ENCODE peak calls at places on chromosomes 4 and X, in ten cellular contexts. One of them, this sample, is unnamed.
A peak's percentile ranks its signal among the peaks of the same experiment; 100 is the strongest.

GRCh38 chr4:127249767-127250108 is 383.0 kb upstream of the INTU start:
- DNase-seq in HFF-Myc: no peak
- DNase-seq in astrocyte of the hippocampus: no peak
- DNase-seq in stimulated activated CD8-positive, alpha-beta memory T cell treated with anti-CD3 and anti-CD28 coated beads, Interleukin-4, amount 100 ng/mL, for 24 hours: no peak
- DNase-seq in Kasumi-1: no peak
- DNase-seq in activated CD4-positive, alpha-beta memory T cell treated with anti-CD3 and anti-CD28 coated beads, Interleukin-2, amount 10 ng/mL, durations not matched to agents 7 days and 5 days: no peak
- DNase-seq in lung: no peak
- DNase-seq in stimulated activated naive CD8-positive, alpha-beta T cell treated with anti-CD3 and anti-CD28 coated beads, Interleukin-15, Interleukin-2, amounts not matched to agents 100 U/mL and 50 U/mL, for 24 hours: no peak
- DNase-seq in ELR: peak; percentile 40
- DNase-seq in COLO829: no peak
- DNase-seq in this sample: no peak

GRCh38 chr4:89305028-89305427 is 2.6 kb downstream of the GPRIN3 start:
- DNase-seq in HFF-Myc: no peak
- DNase-seq in astrocyte of the hippocampus: no peak
- DNase-seq in stimulated activated CD8-positive, alpha-beta memory T cell treated with anti-CD3 and anti-CD28 coated beads, Interleukin-4, amount 100 ng/mL, for 24 hours: no peak
- DNase-seq in Kasumi-1: no peak
- DNase-seq in activated CD4-positive, alpha-beta memory T cell treated with anti-CD3 and anti-CD28 coated beads, Interleukin-2, amount 10 ng/mL, durations not matched to agents 7 days and 5 days: no peak
- DNase-seq in lung: no peak
- DNase-seq in stimulated activated naive CD8-positive, alpha-beta T cell treated with anti-CD3 and anti-CD28 coated beads, Interleukin-15, Interleukin-2, amounts not matched to agents 100 U/mL and 50 U/mL, for 24 hours: no peak
- DNase-seq in ELR: no peak
- DNase-seq in COLO829: no peak
- DNase-seq in this sample: no peak

GRCh38 chr4:100118213-100118612 is 72.1 kb downstream of the DDIT4L start:
- DNase-seq in HFF-Myc: no peak
- DNase-seq in astrocyte of the hippocampus: no peak
- DNase-seq in stimulated activated CD8-positive, alpha-beta memory T cell treated with anti-CD3 and anti-CD28 coated beads, Interleukin-4, amount 100 ng/mL, for 24 hours: no peak
- DNase-seq in Kasumi-1: no peak
- DNase-seq in activated CD4-positive, alpha-beta memory T cell treated with anti-CD3 and anti-CD28 coated beads, Interleukin-2, amount 10 ng/mL, durations not matched to agents 7 days and 5 days: no peak
- DNase-seq in lung: no peak
- DNase-seq in stimulated activated naive CD8-positive, alpha-beta T cell treated with anti-CD3 and anti-CD28 coated beads, Interleukin-15, Interleukin-2, amounts not matched to agents 100 U/mL and 50 U/mL, for 24 hours: no peak
- DNase-seq in ELR: peak; percentile 17
- DNase-seq in COLO829: peak; percentile 33
- DNase-seq in this sample: no peak

GRCh38 chrX:129965166-129965565 is 17.3 kb upstream of the BCORL1 start:
- DNase-seq in HFF-Myc: no peak
- DNase-seq in astrocyte of the hippocampus: no peak
- DNase-seq in stimulated activated CD8-positive, alpha-beta memory T cell treated with anti-CD3 and anti-CD28 coated beads, Interleukin-4, amount 100 ng/mL, for 24 hours: no peak
- DNase-seq in Kasumi-1: no peak
- DNase-seq in activated CD4-positive, alpha-beta memory T cell treated with anti-CD3 and anti-CD28 coated beads, Interleukin-2, amount 10 ng/mL, durations not matched to agents 7 days and 5 days: no peak
- DNase-seq in lung: no peak
- DNase-seq in stimulated activated naive CD8-positive, alpha-beta T cell treated with anti-CD3 and anti-CD28 coated beads, Interleukin-15, Interleukin-2, amounts not matched to agents 100 U/mL and 50 U/mL, for 24 hours: no peak
- DNase-seq in ELR: no peak
- DNase-seq in COLO829: no peak
- DNase-seq in this sample: no peak

GRCh38 chr4:56134272-56134671 is 185.5 kb downstream of the CEP135 start:
- DNase-seq in HFF-Myc: no peak
- DNase-seq in astrocyte of the hippocampus: peak; percentile 52
- DNase-seq in stimulated activated CD8-positive, alpha-beta memory T cell treated with anti-CD3 and anti-CD28 coated beads, Interleukin-4, amount 100 ng/mL, for 24 hours: no peak
- DNase-seq in Kasumi-1: peak; percentile 98
- DNase-seq in activated CD4-positive, alpha-beta memory T cell treated with anti-CD3 and anti-CD28 coated beads, Interleukin-2, amount 10 ng/mL, durations not matched to agents 7 days and 5 days: no peak
- DNase-seq in lung: peak; percentile 32
- DNase-seq in stimulated activated naive CD8-positive, alpha-beta T cell treated with anti-CD3 and anti-CD28 coated beads, Interleukin-15, Interleukin-2, amounts not matched to agents 100 U/mL and 50 U/mL, for 24 hours: no peak
- DNase-seq in ELR: peak; percentile 1
- DNase-seq in COLO829: no peak
- DNase-seq in this sample: no peak

GRCh38 chr4:149700272-149700671 is 115.4 kb downstream of the IQCM start:
- DNase-seq in HFF-Myc: no peak
- DNase-seq in astrocyte of the hippocampus: no peak
- DNase-seq in stimulated activated CD8-positive, alpha-beta memory T cell treated with anti-CD3 and anti-CD28 coated beads, Interleukin-4, amount 100 ng/mL, for 24 hours: no peak
- DNase-seq in Kasumi-1: no peak
- DNase-seq in activated CD4-positive, alpha-beta memory T cell treated with anti-CD3 and anti-CD28 coated beads, Interleukin-2, amount 10 ng/mL, durations not matched to agents 7 days and 5 days: no peak
- DNase-seq in lung: no peak
- DNase-seq in stimulated activated naive CD8-positive, alpha-beta T cell treated with anti-CD3 and anti-CD28 coated beads, Interleukin-15, Interleukin-2, amounts not matched to agents 100 U/mL and 50 U/mL, for 24 hours: no peak
- DNase-seq in ELR: no peak
- DNase-seq in COLO829: no peak
- DNase-seq in this sample: no peak

GRCh38 chrX:57607295-57608187 is 15.7 kb downstream of the ZXDB start:
- DNase-seq in HFF-Myc: no peak
- DNase-seq in astrocyte of the hippocampus: no peak
- DNase-seq in stimulated activated CD8-positive, alpha-beta memory T cell treated with anti-CD3 and anti-CD28 coated beads, Interleukin-4, amount 100 ng/mL, for 24 hours: no peak
- DNase-seq in Kasumi-1: no peak
- DNase-seq in activated CD4-positive, alpha-beta memory T cell treated with anti-CD3 and anti-CD28 coated beads, Interleukin-2, amount 10 ng/mL, durations not matched to agents 7 days and 5 days: no peak
- DNase-seq in lung: no peak
- DNase-seq in stimulated activated naive CD8-positive, alpha-beta T cell treated with anti-CD3 and anti-CD28 coated beads, Interleukin-15, Interleukin-2, amounts not matched to agents 100 U/mL and 50 U/mL, for 24 hours: no peak
- DNase-seq in ELR: no peak
- DNase-seq in COLO829: no peak
- DNase-seq in this sample: no peak

GRCh38 chr4:4752025-4752424 is 107.4 kb upstream of the MSX1 start:
- DNase-seq in HFF-Myc: no peak
- DNase-seq in astrocyte of the hippocampus: no peak
- DNase-seq in stimulated activated CD8-positive, alpha-beta memory T cell treated with anti-CD3 and anti-CD28 coated beads, Interleukin-4, amount 100 ng/mL, for 24 hours: no peak
- DNase-seq in Kasumi-1: no peak
- DNase-seq in activated CD4-positive, alpha-beta memory T cell treated with anti-CD3 and anti-CD28 coated beads, Interleukin-2, amount 10 ng/mL, durations not matched to agents 7 days and 5 days: no peak
- DNase-seq in lung: no peak
- DNase-seq in stimulated activated naive CD8-positive, alpha-beta T cell treated with anti-CD3 and anti-CD28 coated beads, Interleukin-15, Interleukin-2, amounts not matched to agents 100 U/mL and 50 U/mL, for 24 hours: no peak
- DNase-seq in ELR: no peak
- DNase-seq in COLO829: no peak
- DNase-seq in this sample: no peak

GRCh38 chr4:83651846-83652245 is 115.9 kb downstream of the GPAT3 start:
- DNase-seq in HFF-Myc: no peak
- DNase-seq in astrocyte of the hippocampus: no peak
- DNase-seq in stimulated activated CD8-positive, alpha-beta memory T cell treated with anti-CD3 and anti-CD28 coated beads, Interleukin-4, amount 100 ng/mL, for 24 hours: no peak
- DNase-seq in Kasumi-1: no peak
- DNase-seq in activated CD4-positive, alpha-beta memory T cell treated with anti-CD3 and anti-CD28 coated beads, Interleukin-2, amount 10 ng/mL, durations not matched to agents 7 days and 5 days: no peak
- DNase-seq in lung: no peak
- DNase-seq in stimulated activated naive CD8-positive, alpha-beta T cell treated with anti-CD3 and anti-CD28 coated beads, Interleukin-15, Interleukin-2, amounts not matched to agents 100 U/mL and 50 U/mL, for 24 hours: no peak
- DNase-seq in ELR: peak; percentile 47
- DNase-seq in COLO829: no peak
- DNase-seq in this sample: no peak

GRCh38 chr4:37453361-37454262 is 209.1 kb downstream of the NWD2 start:
- DNase-seq in HFF-Myc: no peak
- DNase-seq in astrocyte of the hippocampus: peak; percentile 72
- DNase-seq in stimulated activated CD8-positive, alpha-beta memory T cell treated with anti-CD3 and anti-CD28 coated beads, Interleukin-4, amount 100 ng/mL, for 24 hours: peak; percentile 18
- DNase-seq in Kasumi-1: peak; percentile 76
- DNase-seq in activated CD4-positive, alpha-beta memory T cell treated with anti-CD3 and anti-CD28 coated beads, Interleukin-2, amount 10 ng/mL, durations not matched to agents 7 days and 5 days: peak; percentile 42
- DNase-seq in lung: peak; percentile 62
- DNase-seq in stimulated activated naive CD8-positive, alpha-beta T cell treated with anti-CD3 and anti-CD28 coated beads, Interleukin-15, Interleukin-2, amounts not matched to agents 100 U/mL and 50 U/mL, for 24 hours: peak; percentile 51
- DNase-seq in ELR: peak; percentile 28
- DNase-seq in COLO829: no peak
- DNase-seq in this sample: peak; percentile 84

GRCh38 chr4:170691168-170691567 is 601.4 kb upstream of the AADAT start:
- DNase-seq in HFF-Myc: no peak
- DNase-seq in astrocyte of the hippocampus: peak; percentile 7
- DNase-seq in stimulated activated CD8-positive, alpha-beta memory T cell treated with anti-CD3 and anti-CD28 coated beads, Interleukin-4, amount 100 ng/mL, for 24 hours: no peak
- DNase-seq in Kasumi-1: no peak
- DNase-seq in activated CD4-positive, alpha-beta memory T cell treated with anti-CD3 and anti-CD28 coated beads, Interleukin-2, amount 10 ng/mL, durations not matched to agents 7 days and 5 days: no peak
- DNase-seq in lung: no peak
- DNase-seq in stimulated activated naive CD8-positive, alpha-beta T cell treated with anti-CD3 and anti-CD28 coated beads, Interleukin-15, Interleukin-2, amounts not matched to agents 100 U/mL and 50 U/mL, for 24 hours: no peak
- DNase-seq in ELR: no peak
- DNase-seq in COLO829: no peak
- DNase-seq in this sample: no peak

GRCh38 chr4:87807402-87807801 is 8.0 kb downstream of the IBSP start:
- DNase-seq in HFF-Myc: no peak
- DNase-seq in astrocyte of the hippocampus: no peak
- DNase-seq in stimulated activated CD8-positive, alpha-beta memory T cell treated with anti-CD3 and anti-CD28 coated beads, Interleukin-4, amount 100 ng/mL, for 24 hours: no peak
- DNase-seq in Kasumi-1: no peak
- DNase-seq in activated CD4-positive, alpha-beta memory T cell treated with anti-CD3 and anti-CD28 coated beads, Interleukin-2, amount 10 ng/mL, durations not matched to agents 7 days and 5 days: no peak
- DNase-seq in lung: no peak
- DNase-seq in stimulated activated naive CD8-positive, alpha-beta T cell treated with anti-CD3 and anti-CD28 coated beads, Interleukin-15, Interleukin-2, amounts not matched to agents 100 U/mL and 50 U/mL, for 24 hours: no peak
- DNase-seq in ELR: no peak
- DNase-seq in COLO829: no peak
- DNase-seq in this sample: no peak

GRCh38 chr4:140609548-140610425 is 41.0 kb upstream of the UCP1 start:
- DNase-seq in HFF-Myc: peak; percentile 36
- DNase-seq in astrocyte of the hippocampus: peak; percentile 77
- DNase-seq in stimulated activated CD8-positive, alpha-beta memory T cell treated with anti-CD3 and anti-CD28 coated beads, Interleukin-4, amount 100 ng/mL, for 24 hours: no peak
- DNase-seq in Kasumi-1: peak; percentile 73
- DNase-seq in activated CD4-positive, alpha-beta memory T cell treated with anti-CD3 and anti-CD28 coated beads, Interleukin-2, amount 10 ng/mL, durations not matched to agents 7 days and 5 days: no peak
- DNase-seq in lung: no peak
- DNase-seq in stimulated activated naive CD8-positive, alpha-beta T cell treated with anti-CD3 and anti-CD28 coated beads, Interleukin-15, Interleukin-2, amounts not matched to agents 100 U/mL and 50 U/mL, for 24 hours: no peak
- DNase-seq in ELR: peak; percentile 63
- DNase-seq in COLO829: peak; percentile 85
- DNase-seq in this sample: no peak

GRCh38 chr4:100098681-100099080 is 91.6 kb downstream of the DDIT4L start:
- DNase-seq in HFF-Myc: no peak
- DNase-seq in astrocyte of the hippocampus: no peak
- DNase-seq in stimulated activated CD8-positive, alpha-beta memory T cell treated with anti-CD3 and anti-CD28 coated beads, Interleukin-4, amount 100 ng/mL, for 24 hours: no peak
- DNase-seq in Kasumi-1: no peak
- DNase-seq in activated CD4-positive, alpha-beta memory T cell treated with anti-CD3 and anti-CD28 coated beads, Interleukin-2, amount 10 ng/mL, durations not matched to agents 7 days and 5 days: no peak
- DNase-seq in lung: no peak
- DNase-seq in stimulated activated naive CD8-positive, alpha-beta T cell treated with anti-CD3 and anti-CD28 coated beads, Interleukin-15, Interleukin-2, amounts not matched to agents 100 U/mL and 50 U/mL, for 24 hours: no peak
- DNase-seq in ELR: no peak
- DNase-seq in COLO829: no peak
- DNase-seq in this sample: no peak

GRCh38 chrX:41824551-41824950 is 98.8 kb downstream of the CASK start:
- DNase-seq in HFF-Myc: peak; percentile 49
- DNase-seq in astrocyte of the hippocampus: peak; percentile 22
- DNase-seq in stimulated activated CD8-positive, alpha-beta memory T cell treated with anti-CD3 and anti-CD28 coated beads, Interleukin-4, amount 100 ng/mL, for 24 hours: no peak
- DNase-seq in Kasumi-1: no peak
- DNase-seq in activated CD4-positive, alpha-beta memory T cell treated with anti-CD3 and anti-CD28 coated beads, Interleukin-2, amount 10 ng/mL, durations not matched to agents 7 days and 5 days: no peak
- DNase-seq in lung: no peak
- DNase-seq in stimulated activated naive CD8-positive, alpha-beta T cell treated with anti-CD3 and anti-CD28 coated beads, Interleukin-15, Interleukin-2, amounts not matched to agents 100 U/mL and 50 U/mL, for 24 hours: no peak
- DNase-seq in ELR: peak; percentile 70
- DNase-seq in COLO829: no peak
- DNase-seq in this sample: no peak

GRCh38 chr4:53705151-53705764 is 114.0 kb upstream of the LNX1 start:
- DNase-seq in HFF-Myc: no peak
- DNase-seq in astrocyte of the hippocampus: no peak
- DNase-seq in stimulated activated CD8-positive, alpha-beta memory T cell treated with anti-CD3 and anti-CD28 coated beads, Interleukin-4, amount 100 ng/mL, for 24 hours: no peak
- DNase-seq in Kasumi-1: no peak
- DNase-seq in activated CD4-positive, alpha-beta memory T cell treated with anti-CD3 and anti-CD28 coated beads, Interleukin-2, amount 10 ng/mL, durations not matched to agents 7 days and 5 days: no peak
- DNase-seq in lung: no peak
- DNase-seq in stimulated activated naive CD8-positive, alpha-beta T cell treated with anti-CD3 and anti-CD28 coated beads, Interleukin-15, Interleukin-2, amounts not matched to agents 100 U/mL and 50 U/mL, for 24 hours: no peak
- DNase-seq in ELR: peak; percentile 10
- DNase-seq in COLO829: no peak
- DNase-seq in this sample: no peak

GRCh38 chrX:48493890-48494364 is 14.9 kb upstream of the PORCN start:
- DNase-seq in HFF-Myc: no peak
- DNase-seq in astrocyte of the hippocampus: peak; percentile 62
- DNase-seq in stimulated activated CD8-positive, alpha-beta memory T cell treated with anti-CD3 and anti-CD28 coated beads, Interleukin-4, amount 100 ng/mL, for 24 hours: no peak
- DNase-seq in Kasumi-1: no peak
- DNase-seq in activated CD4-positive, alpha-beta memory T cell treated with anti-CD3 and anti-CD28 coated beads, Interleukin-2, amount 10 ng/mL, durations not matched to agents 7 days and 5 days: no peak
- DNase-seq in lung: no peak
- DNase-seq in stimulated activated naive CD8-positive, alpha-beta T cell treated with anti-CD3 and anti-CD28 coated beads, Interleukin-15, Interleukin-2, amounts not matched to agents 100 U/mL and 50 U/mL, for 24 hours: peak; percentile 17
- DNase-seq in ELR: peak; percentile 60
- DNase-seq in COLO829: no peak
- DNase-seq in this sample: peak; percentile 47

GRCh38 chr4:118284169-118284568 is 68.6 kb downstream of the PRSS12 start:
- DNase-seq in HFF-Myc: no peak
- DNase-seq in astrocyte of the hippocampus: no peak
- DNase-seq in stimulated activated CD8-positive, alpha-beta memory T cell treated with anti-CD3 and anti-CD28 coated beads, Interleukin-4, amount 100 ng/mL, for 24 hours: no peak
- DNase-seq in Kasumi-1: peak; percentile 90
- DNase-seq in activated CD4-positive, alpha-beta memory T cell treated with anti-CD3 and anti-CD28 coated beads, Interleukin-2, amount 10 ng/mL, durations not matched to agents 7 days and 5 days: no peak
- DNase-seq in lung: no peak
- DNase-seq in stimulated activated naive CD8-positive, alpha-beta T cell treated with anti-CD3 and anti-CD28 coated beads, Interleukin-15, Interleukin-2, amounts not matched to agents 100 U/mL and 50 U/mL, for 24 hours: no peak
- DNase-seq in ELR: no peak
- DNase-seq in COLO829: no peak
- DNase-seq in this sample: no peak

GRCh38 chrX:27008486-27008885 is 454.7 kb downstream of the PPP4R3C start:
- DNase-seq in HFF-Myc: no peak
- DNase-seq in astrocyte of the hippocampus: no peak
- DNase-seq in stimulated activated CD8-positive, alpha-beta memory T cell treated with anti-CD3 and anti-CD28 coated beads, Interleukin-4, amount 100 ng/mL, for 24 hours: no peak
- DNase-seq in Kasumi-1: no peak
- DNase-seq in activated CD4-positive, alpha-beta memory T cell treated with anti-CD3 and anti-CD28 coated beads, Interleukin-2, amount 10 ng/mL, durations not matched to agents 7 days and 5 days: no peak
- DNase-seq in lung: no peak
- DNase-seq in stimulated activated naive CD8-positive, alpha-beta T cell treated with anti-CD3 and anti-CD28 coated beads, Interleukin-15, Interleukin-2, amounts not matched to agents 100 U/mL and 50 U/mL, for 24 hours: no peak
- DNase-seq in ELR: no peak
- DNase-seq in COLO829: no peak
- DNase-seq in this sample: no peak

GRCh38 chr4:17366496-17366895 is 145.4 kb downstream of the QDPR start:
- DNase-seq in HFF-Myc: no peak
- DNase-seq in astrocyte of the hippocampus: peak; percentile 78
- DNase-seq in stimulated activated CD8-positive, alpha-beta memory T cell treated with anti-CD3 and anti-CD28 coated beads, Interleukin-4, amount 100 ng/mL, for 24 hours: no peak
- DNase-seq in Kasumi-1: no peak
- DNase-seq in activated CD4-positive, alpha-beta memory T cell treated with anti-CD3 and anti-CD28 coated beads, Interleukin-2, amount 10 ng/mL, durations not matched to agents 7 days and 5 days: no peak
- DNase-seq in lung: no peak
- DNase-seq in stimulated activated naive CD8-positive, alpha-beta T cell treated with anti-CD3 and anti-CD28 coated beads, Interleukin-15, Interleukin-2, amounts not matched to agents 100 U/mL and 50 U/mL, for 24 hours: no peak
- DNase-seq in ELR: no peak
- DNase-seq in COLO829: no peak
- DNase-seq in this sample: no peak

GRCh38 chr4:83716874-83717273 is 181.0 kb downstream of the GPAT3 start:
- DNase-seq in HFF-Myc: no peak
- DNase-seq in astrocyte of the hippocampus: no peak
- DNase-seq in stimulated activated CD8-positive, alpha-beta memory T cell treated with anti-CD3 and anti-CD28 coated beads, Interleukin-4, amount 100 ng/mL, for 24 hours: no peak
- DNase-seq in Kasumi-1: peak; percentile 13
- DNase-seq in activated CD4-positive, alpha-beta memory T cell treated with anti-CD3 and anti-CD28 coated beads, Interleukin-2, amount 10 ng/mL, durations not matched to agents 7 days and 5 days: no peak
- DNase-seq in lung: no peak
- DNase-seq in stimulated activated naive CD8-positive, alpha-beta T cell treated with anti-CD3 and anti-CD28 coated beads, Interleukin-15, Interleukin-2, amounts not matched to agents 100 U/mL and 50 U/mL, for 24 hours: no peak
- DNase-seq in ELR: peak; percentile 5
- DNase-seq in COLO829: no peak
- DNase-seq in this sample: no peak

GRCh38 chr4:27088491-27088890 is 227.8 kb downstream of the STIM2 start:
- DNase-seq in HFF-Myc: no peak
- DNase-seq in astrocyte of the hippocampus: no peak
- DNase-seq in stimulated activated CD8-positive, alpha-beta memory T cell treated with anti-CD3 and anti-CD28 coated beads, Interleukin-4, amount 100 ng/mL, for 24 hours: no peak
- DNase-seq in Kasumi-1: peak; percentile 67
- DNase-seq in activated CD4-positive, alpha-beta memory T cell treated with anti-CD3 and anti-CD28 coated beads, Interleukin-2, amount 10 ng/mL, durations not matched to agents 7 days and 5 days: no peak
- DNase-seq in lung: no peak
- DNase-seq in stimulated activated naive CD8-positive, alpha-beta T cell treated with anti-CD3 and anti-CD28 coated beads, Interleukin-15, Interleukin-2, amounts not matched to agents 100 U/mL and 50 U/mL, for 24 hours: no peak
- DNase-seq in ELR: no peak
- DNase-seq in COLO829: no peak
- DNase-seq in this sample: no peak

GRCh38 chr4:88240297-88240714 is 44.1 kb downstream of the PPM1K start:
- DNase-seq in HFF-Myc: no peak
- DNase-seq in astrocyte of the hippocampus: no peak
- DNase-seq in stimulated activated CD8-positive, alpha-beta memory T cell treated with anti-CD3 and anti-CD28 coated beads, Interleukin-4, amount 100 ng/mL, for 24 hours: no peak
- DNase-seq in Kasumi-1: no peak
- DNase-seq in activated CD4-positive, alpha-beta memory T cell treated with anti-CD3 and anti-CD28 coated beads, Interleukin-2, amount 10 ng/mL, durations not matched to agents 7 days and 5 days: no peak
- DNase-seq in lung: no peak
- DNase-seq in stimulated activated naive CD8-positive, alpha-beta T cell treated with anti-CD3 and anti-CD28 coated beads, Interleukin-15, Interleukin-2, amounts not matched to agents 100 U/mL and 50 U/mL, for 24 hours: no peak
- DNase-seq in ELR: no peak
- DNase-seq in COLO829: no peak
- DNase-seq in this sample: no peak

GRCh38 chrX:22389544-22390243 is 117.0 kb downstream of the CBLL2 start:
- DNase-seq in HFF-Myc: no peak
- DNase-seq in astrocyte of the hippocampus: peak; percentile 65
- DNase-seq in stimulated activated CD8-positive, alpha-beta memory T cell treated with anti-CD3 and anti-CD28 coated beads, Interleukin-4, amount 100 ng/mL, for 24 hours: no peak
- DNase-seq in Kasumi-1: no peak
- DNase-seq in activated CD4-positive, alpha-beta memory T cell treated with anti-CD3 and anti-CD28 coated beads, Interleukin-2, amount 10 ng/mL, durations not matched to agents 7 days and 5 days: no peak
- DNase-seq in lung: no peak
- DNase-seq in stimulated activated naive CD8-positive, alpha-beta T cell treated with anti-CD3 and anti-CD28 coated beads, Interleukin-15, Interleukin-2, amounts not matched to agents 100 U/mL and 50 U/mL, for 24 hours: no peak
- DNase-seq in ELR: peak; percentile 79
- DNase-seq in COLO829: peak; percentile 42
- DNase-seq in this sample: no peak

GRCh38 chrX:34365482-34365881 is 233.4 kb upstream of the FAM47A start:
- DNase-seq in HFF-Myc: no peak
- DNase-seq in astrocyte of the hippocampus: peak; percentile 29
- DNase-seq in stimulated activated CD8-positive, alpha-beta memory T cell treated with anti-CD3 and anti-CD28 coated beads, Interleukin-4, amount 100 ng/mL, for 24 hours: no peak
- DNase-seq in Kasumi-1: peak; percentile 40
- DNase-seq in activated CD4-positive, alpha-beta memory T cell treated with anti-CD3 and anti-CD28 coated beads, Interleukin-2, amount 10 ng/mL, durations not matched to agents 7 days and 5 days: no peak
- DNase-seq in lung: no peak
- DNase-seq in stimulated activated naive CD8-positive, alpha-beta T cell treated with anti-CD3 and anti-CD28 coated beads, Interleukin-15, Interleukin-2, amounts not matched to agents 100 U/mL and 50 U/mL, for 24 hours: no peak
- DNase-seq in ELR: peak; percentile 0
- DNase-seq in COLO829: no peak
- DNase-seq in this sample: no peak

GRCh38 chrX:136171420-136171819 is 24.1 kb downstream of the FHL1 start:
- DNase-seq in HFF-Myc: no peak
- DNase-seq in astrocyte of the hippocampus: no peak
- DNase-seq in stimulated activated CD8-positive, alpha-beta memory T cell treated with anti-CD3 and anti-CD28 coated beads, Interleukin-4, amount 100 ng/mL, for 24 hours: no peak
- DNase-seq in Kasumi-1: no peak
- DNase-seq in activated CD4-positive, alpha-beta memory T cell treated with anti-CD3 and anti-CD28 coated beads, Interleukin-2, amount 10 ng/mL, durations not matched to agents 7 days and 5 days: no peak
- DNase-seq in lung: no peak
- DNase-seq in stimulated activated naive CD8-positive, alpha-beta T cell treated with anti-CD3 and anti-CD28 coated beads, Interleukin-15, Interleukin-2, amounts not matched to agents 100 U/mL and 50 U/mL, for 24 hours: no peak
- DNase-seq in ELR: no peak
- DNase-seq in COLO829: no peak
- DNase-seq in this sample: no peak

GRCh38 chrX:121635141-121635540 is 587.7 kb downstream of the GLUD2 start:
- DNase-seq in HFF-Myc: no peak
- DNase-seq in astrocyte of the hippocampus: peak; percentile 46
- DNase-seq in stimulated activated CD8-positive, alpha-beta memory T cell treated with anti-CD3 and anti-CD28 coated beads, Interleukin-4, amount 100 ng/mL, for 24 hours: no peak
- DNase-seq in Kasumi-1: no peak
- DNase-seq in activated CD4-positive, alpha-beta memory T cell treated with anti-CD3 and anti-CD28 coated beads, Interleukin-2, amount 10 ng/mL, durations not matched to agents 7 days and 5 days: no peak
- DNase-seq in lung: no peak
- DNase-seq in stimulated activated naive CD8-positive, alpha-beta T cell treated with anti-CD3 and anti-CD28 coated beads, Interleukin-15, Interleukin-2, amounts not matched to agents 100 U/mL and 50 U/mL, for 24 hours: no peak
- DNase-seq in ELR: no peak
- DNase-seq in COLO829: no peak
- DNase-seq in this sample: no peak

GRCh38 chr4:95541889-95542607 is 6.7 kb downstream of the UNC5C start:
- DNase-seq in HFF-Myc: no peak
- DNase-seq in astrocyte of the hippocampus: no peak
- DNase-seq in stimulated activated CD8-positive, alpha-beta memory T cell treated with anti-CD3 and anti-CD28 coated beads, Interleukin-4, amount 100 ng/mL, for 24 hours: no peak
- DNase-seq in Kasumi-1: no peak
- DNase-seq in activated CD4-positive, alpha-beta memory T cell treated with anti-CD3 and anti-CD28 coated beads, Interleukin-2, amount 10 ng/mL, durations not matched to agents 7 days and 5 days: no peak
- DNase-seq in lung: no peak
- DNase-seq in stimulated activated naive CD8-positive, alpha-beta T cell treated with anti-CD3 and anti-CD28 coated beads, Interleukin-15, Interleukin-2, amounts not matched to agents 100 U/mL and 50 U/mL, for 24 hours: no peak
- DNase-seq in ELR: no peak
- DNase-seq in COLO829: no peak
- DNase-seq in this sample: no peak